ENCODE peak calls at places on chromosomes 1 and 21, in four cellular contexts. C, E, X and S are unnamed samples.

GRCh38 chr1:235442788-235443429 is 61.3 kb downstream of the B3GALNT2 start:
- DNase-seq in X (peak; percentile 36), C (peak; percentile 57), E (peak; percentile 83), S (peak; percentile 13)

GRCh38 chr1:117527566-117528102 is 78.2 kb upstream of the TENT5C start:
- DNase-seq in X (no peak), E (peak; percentile 66), C (no peak), S (no peak)

GRCh38 chr1:151134396-151134795 is 12.0 kb downstream of the SEMA6C start:
- DNase-seq in E (no peak), X (no peak), C (no peak), S (no peak)

GRCh38 chr1:20366766-20367602 is 76.3 kb downstream of the VWA5B1 start:
- DNase-seq in E (peak; percentile 45), X (peak; percentile 37), C (peak; percentile 18), S (no peak)

GRCh38 chr21:43278766-43279577 is 110.2 kb downstream of the CRYAA start:
- DNase-seq in C (no peak), X (no peak), E (no peak), S (no peak)

GRCh38 chr1:60848583-60849188 is 233.7 kb upstream of the NFIA start:
- DNase-seq in C (peak; percentile 79), E (peak; percentile 38), X (no peak), S (no peak)

GRCh38 chr1:57131701-57132394 is 166.0 kb upstream of the C8B start:
- DNase-seq in E (peak; percentile 30), C (no peak), X (no peak), S (no peak)

GRCh38 chr1:159922499-159923202 is 2.7 kb downstream of the TAGLN2 start:
- DNase-seq in E (peak; percentile 41), C (no peak), X (peak; percentile 58), S (no peak)

GRCh38 chr1:52825868-52826267 is 16.7 kb upstream of the ZYG11A start:
- DNase-seq in X (no peak), E (peak; percentile 34), C (peak; percentile 25), S (no peak)

GRCh38 chr1:184387871-184388670 is 1.2 kb downstream of the C1orf21 start:
- DNase-seq in E (peak; percentile 89), X (no peak), C (peak; percentile 56), S (peak; percentile 54)

GRCh38 chr1:179586107-179586823 is 5.4 kb upstream of the TDRD5 start:
- DNase-seq in X (peak; percentile 66), E (no peak), C (peak; percentile 32), S (no peak)

GRCh38 chr1:236440373-236440772 is 46.3 kb downstream of the EDARADD start:
- DNase-seq in C (no peak), E (no peak), X (no peak), S (no peak)

GRCh38 chr1:36248250-36248894 is 24.1 kb downstream of the THRAP3 start:
- DNase-seq in E (peak; percentile 93), C (peak; percentile 59), X (no peak), S (no peak)

GRCh38 chr1:69455718-69456117 is 112.0 kb upstream of the LRRC7 start:
- DNase-seq in X (no peak), E (no peak), C (no peak), S (no peak)

GRCh38 chr1:216247937-216248336 is 175.3 kb downstream of the USH2A start:
- DNase-seq in C (no peak), X (no peak), E (peak; percentile 16), S (no peak)

GRCh38 chr1:32393832-32394140 is 455 bp downstream of the BSDC1 start:
- DNase-seq in E (no peak), C (no peak), X (no peak), S (no peak)

GRCh38 chr1:10378071-10378841 is 20.6 kb upstream of the PGD start:
- DNase-seq in X (peak; percentile 48), E (peak; percentile 95), C (peak; percentile 44), S (no peak)

GRCh38 chr1:188350104-188350503 is 1521.4 kb downstream of the PLA2G4A start:
- DNase-seq in E (no peak), C (no peak), X (no peak), S (no peak)

GRCh38 chr1:46153732-46154131 is 21.2 kb upstream of the TSPAN1 start:
- DNase-seq in X (no peak), E (no peak), C (no peak), S (no peak)

GRCh38 chr1:82517586-82517985 is 716.9 kb downstream of the ADGRL2 start:
- DNase-seq in C (peak; percentile 8), E (no peak), X (no peak), S (no peak)

GRCh38 chr1:51750218-51750617 is 128.3 kb downstream of the NRDC start:
- DNase-seq in E (peak; percentile 50), C (peak; percentile 87), X (no peak), S (no peak)

GRCh38 chr1:16971330-16972209 is 8.8 kb downstream of the MFAP2 start:
- DNase-seq in X (peak; percentile 62), E (no peak), C (peak; percentile 41), S (no peak)

GRCh38 chr1:912740-913301 is 10.9 kb upstream of the SAMD11 start:
- DNase-seq in E (no peak), C (no peak), X (no peak), S (no peak)

GRCh38 chr1:71089536-71090270 is 8.9 kb upstream of the ZRANB2 start:
- DNase-seq in X (no peak), E (peak; percentile 69), C (no peak), S (no peak)
- H2AFZ ChIP-seq in X (no peak overlapping the region), E (peak overlapping the region; percentile 68), C (peak overlapping the region; percentile 44), S (no peak overlapping the region)

GRCh38 chr21:24369278-24369677 is 1238.0 kb downstream of the MRPL39 start:
- DNase-seq in C (no peak), X (no peak), E (no peak), S (no peak)

GRCh38 chr21:24369751-24370150 is 1237.5 kb downstream of the MRPL39 start:
- DNase-seq in E (peak; percentile 2), C (no peak), X (no peak), S (no peak)

GRCh38 chr21:24367936-24368335 is 1239.3 kb downstream of the MRPL39 start:
- DNase-seq in C (no peak), X (no peak), E (peak; percentile 43), S (no peak)
- H3K9me1 ChIP-seq in C (no peaks in the 10 kb centered on the region), X (no peaks in the 10 kb centered on the region), E (no peaks in the 10 kb centered on the region), S (no peaks in the 10 kb centered on the region)

GRCh38 chr1:172811698-172812097 is 152.8 kb downstream of the FASLG start:
- DNase-seq in C (no peak), E (no peak), X (no peak), S (no peak)
- H3K4me2 ChIP-seq in C (no peak overlapping the region), E (no peak overlapping the region), X (no peak overlapping the region), S (no peak overlapping the region)

DNA sequence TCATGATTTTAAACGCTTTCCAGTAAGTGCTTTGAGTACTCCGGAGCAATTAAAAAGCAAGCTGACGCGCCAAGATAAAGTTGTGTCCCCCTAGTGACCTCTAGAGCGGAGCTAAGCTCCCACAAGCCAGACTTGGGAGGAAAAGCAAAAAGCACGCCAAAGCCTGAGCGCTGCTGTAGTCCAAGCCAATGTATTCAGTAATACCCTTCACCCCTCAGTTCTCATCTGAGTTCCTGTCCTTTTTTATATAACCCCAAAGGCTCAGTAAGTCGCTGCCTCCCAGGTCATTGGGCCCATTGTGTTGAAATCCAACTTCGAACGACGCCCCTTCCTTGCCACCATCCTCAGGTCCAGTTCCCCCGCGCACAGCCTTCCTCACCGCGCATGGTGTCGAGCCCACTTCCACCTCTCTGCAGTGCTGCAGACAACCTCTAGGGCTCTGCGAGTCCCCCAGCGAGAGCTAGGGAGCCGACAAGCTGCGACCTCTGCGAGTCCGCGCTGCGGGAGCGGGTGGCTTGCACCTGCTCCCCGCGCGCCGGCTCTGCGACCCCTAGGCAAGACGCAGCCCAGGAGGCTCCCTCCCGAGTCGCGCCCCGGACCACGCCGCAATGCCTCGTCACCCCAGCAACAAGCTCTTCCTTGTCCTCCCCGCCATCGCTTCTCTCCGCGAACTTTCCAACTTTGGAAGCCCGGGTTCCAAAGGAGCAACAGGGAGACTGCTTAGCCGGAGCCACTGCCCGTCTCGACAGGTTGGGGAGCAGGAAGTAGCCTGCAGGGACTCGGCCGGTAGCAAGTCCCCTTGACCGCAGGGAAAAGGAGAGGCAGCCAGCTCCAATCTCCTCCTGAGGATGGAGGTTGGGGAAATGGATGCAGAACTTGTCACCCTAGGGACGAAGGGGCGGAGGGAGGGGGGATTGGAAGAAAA is 3.8 kb upstream of the SLC44A5 start:
- DNase-seq in C (peak; percentile 81), E (peak; percentile 4), X (peak; percentile 24), S (no peak)
- H2AFZ ChIP-seq in C (peak overlapping the region; percentile 89), E (peak overlapping the region; percentile 81), X (no peak overlapping the region), S (no peak overlapping the region)